ENCODE peak calls at places on chromosomes 12 and 14, in eight cellular contexts. X, P, S, L, F, Y, E and D are unnamed samples.

GRCh38 chr14:99786423-99787051 is 6.7 kb upstream of the EML1 start:
- DNase-seq in X (no peak), P (no peak), S (no peak), L (no peak), F (peak; percentile 48), Y (peak; percentile 76), E (no peak), D (no peak)

GRCh38 chr12:62434504-62435336 is 31.9 kb upstream of the MON2 start:
- DNase-seq in X (no peak), P (peak; percentile 48), S (no peak), L (no peak), F (no peak), Y (no peak), E (no peak), D (peak; percentile 40)

GRCh38 chr14:99649219-99649618 is 4.3 kb downstream of the HHIPL1 start:
- DNase-seq in X (no peak), P (peak; percentile 47), S (no peak), L (peak; percentile 30), F (no peak), Y (no peak), E (no peak), D (no peak)

GRCh38 chr12:107125833-107126232 is 32.5 kb upstream of the CRY1 start:
- DNase-seq in X (no peak), P (peak; percentile 31), S (no peak), L (no peak), F (no peak), Y (no peak), E (no peak), D (no peak)

GRCh38 chr12:118038122-118038521 is 21.6 kb downstream of the RFC5 start:
- DNase-seq in X (no peak), P (no peak), S (no peak), L (no peak), F (no peak), Y (no peak), E (no peak), D (no peak)

GRCh38 chr14:61649283-61649682 is 46.0 kb upstream of the HIF1A start:
- DNase-seq in X (no peak), P (no peak), S (no peak), L (no peak), F (no peak), Y (no peak), E (no peak), D (no peak)

GRCh38 chr14:105028251-105028927 is 7.5 kb upstream of the CDCA4 start:
- DNase-seq in X (no peak), P (peak; percentile 61), S (no peak), L (no peak), F (no peak), Y (no peak), E (no peak), D (peak; percentile 5)

GRCh38 chr12:113917393-113917792 is 48.7 kb downstream of the RBM19 start:
- DNase-seq in X (no peak), P (no peak), S (no peak), L (no peak), F (no peak), Y (no peak), E (no peak), D (no peak)

GRCh38 chr12:116121453-116121871 is 156.0 kb downstream of the MED13L start:
- DNase-seq in X (no peak), P (peak; percentile 45), S (no peak), L (no peak), F (no peak), Y (no peak), E (no peak), D (no peak)

GRCh38 chr14:26867171-26867757 is 269.4 kb upstream of the NOVA1 start:
- DNase-seq in X (no peak), P (peak; percentile 54), S (no peak), L (no peak), F (no peak), Y (no peak), E (no peak), D (no peak)

GRCh38 chr14:97762386-97762785 is 965.2 kb downstream of the VRK1 start:
- DNase-seq in X (no peak), P (no peak), S (no peak), L (no peak), F (no peak), Y (no peak), E (no peak), D (no peak)

GRCh38 chr14:53331247-53331646 is 178.1 kb upstream of the DDHD1 start:
- DNase-seq in X (no peak), P (peak; percentile 90), S (no peak), L (peak; percentile 78), F (no peak), Y (no peak), E (no peak), D (no peak)

GRCh38 chr12:68405292-68405900 is 73.2 kb upstream of the MDM1 start:
- DNase-seq in X (no peak), P (no peak), S (no peak), L (no peak), F (no peak), Y (no peak), E (no peak), D (no peak)

GRCh38 chr12:103128862-103129501 is 171.5 kb downstream of the ASCL1 start:
- DNase-seq in X (no peak), P (no peak), S (no peak), L (no peak), F (no peak), Y (no peak), E (no peak), D (no peak)

DNA sequence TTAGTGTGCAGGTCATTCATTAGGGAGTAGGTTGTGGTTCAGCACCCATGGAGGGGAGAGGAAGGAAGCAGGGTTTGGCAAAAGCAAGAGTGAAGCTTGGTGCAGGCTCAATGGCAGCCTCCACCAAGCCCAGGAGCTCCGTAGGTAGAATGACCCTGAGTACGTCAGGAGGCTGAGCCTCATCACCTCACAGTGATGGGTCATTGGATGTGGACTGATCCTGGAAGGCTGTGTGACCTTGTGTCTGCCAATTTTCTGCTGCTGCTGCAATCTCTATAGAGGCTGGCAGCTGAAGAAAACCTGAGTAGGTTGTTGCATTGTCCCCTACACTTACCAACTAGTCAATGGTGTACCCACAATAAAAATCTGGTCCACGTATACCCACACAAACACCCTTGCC is 173.1 kb downstream of the ASCL1 start:
- DNase-seq in X (no peak), P (no peak), S (no peak), L (no peak), F (no peak), Y (no peak), E (no peak), D (no peak)
- TF ChIP-seq CTCF in X (no peak), P (no peak), S (no peak), L (no peak), F (no peak), Y (no peak), E (no peak), D (no peak)

GRCh38 chr12:24797901-24798300 is 151.0 kb downstream of the BCAT1 start:
- DNase-seq in X (no peak), P (no peak), S (no peak), L (no peak), F (no peak), Y (no peak), E (no peak), D (no peak)

GRCh38 chr12:24798335-24798734 is 150.6 kb downstream of the BCAT1 start:
- DNase-seq in X (peak; percentile 19), P (no peak), S (no peak), L (no peak), F (no peak), Y (no peak), E (no peak), D (peak; percentile 24)

GRCh38 chr12:24791622-24792021 is 157.3 kb downstream of the BCAT1 start:
- DNase-seq in X (no peak), P (no peak), S (no peak), L (no peak), F (no peak), Y (no peak), E (no peak), D (no peak)

DNA sequence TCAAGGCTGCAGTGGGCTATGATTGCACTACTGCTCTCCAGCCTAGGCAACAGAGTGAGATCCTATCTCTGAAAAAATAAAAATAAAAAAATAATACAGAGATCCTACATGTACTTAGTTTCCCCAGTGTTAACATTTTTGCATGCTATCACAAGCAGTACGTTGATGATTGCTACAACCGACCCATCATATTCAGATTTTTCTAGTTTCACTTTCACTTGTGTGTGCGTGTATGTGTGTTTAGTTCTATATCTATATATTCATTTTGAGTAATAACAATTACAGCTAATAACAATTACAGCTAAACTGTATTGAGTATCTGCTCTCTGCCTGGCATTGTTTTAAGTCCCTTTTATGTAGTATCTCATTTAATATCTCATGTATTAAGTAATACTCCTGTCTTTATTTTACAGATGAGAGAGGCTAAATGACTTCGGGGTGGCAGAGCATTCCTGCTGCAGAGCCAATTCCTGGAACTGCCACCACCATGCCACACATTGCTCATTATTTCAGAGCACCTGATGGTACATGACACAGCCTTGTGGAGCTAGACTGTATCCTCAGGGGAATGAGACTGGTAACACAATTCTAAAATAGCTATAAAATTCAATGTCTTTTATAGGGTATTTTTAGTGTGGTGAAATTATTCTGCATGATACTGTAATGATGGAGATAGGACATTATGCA is 153.1 kb downstream of the BCAT1 start:
- DNase-seq in X (peak; percentile 7), P (no peak), S (no peak), L (no peak), F (no peak), Y (no peak), E (no peak), D (no peak)
- TF ChIP-seq CTCF in X (no peak), P (no peak), S (no peak), L (no peak), F (no peak), Y (no peak), E (no peak), D (no peak)

DNA sequence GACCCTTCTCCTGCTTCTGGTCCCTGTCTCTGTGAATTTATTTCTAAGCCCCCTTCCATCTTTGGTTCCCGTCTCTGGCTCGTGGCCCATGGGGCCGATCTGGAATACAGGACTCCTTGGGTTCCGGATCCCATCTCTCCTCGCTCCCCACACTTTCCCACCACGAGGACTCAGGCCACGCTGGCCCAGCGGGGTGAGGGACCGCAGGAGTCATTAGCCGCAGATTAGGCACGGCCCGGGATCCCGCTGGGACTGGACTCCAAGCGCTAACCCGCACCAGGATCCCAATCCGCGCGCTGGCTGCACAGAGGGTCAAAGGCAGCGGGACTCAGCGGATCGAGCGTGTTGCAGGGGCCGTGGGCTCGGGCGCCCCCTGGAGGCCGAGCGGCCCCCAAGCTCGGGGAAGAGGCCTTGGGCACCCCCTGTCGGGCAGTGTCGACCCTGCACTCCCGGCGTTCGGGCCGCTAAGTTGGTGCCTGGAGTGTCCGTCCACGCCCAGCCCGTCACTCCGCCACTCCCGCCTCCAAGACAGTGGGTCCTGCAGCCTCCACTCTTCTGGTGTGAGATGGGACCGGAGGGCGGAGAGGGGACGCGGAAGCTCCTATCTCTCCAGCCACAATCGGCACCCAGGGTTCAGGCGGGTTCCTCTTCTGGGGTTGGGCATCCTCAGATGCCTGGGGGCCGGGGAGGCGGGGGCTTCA is 9.5 kb downstream of the SHMT2 start:
- DNase-seq in X (peak; percentile 93), P (peak; percentile 86), S (peak; percentile 93), L (peak; percentile 76), F (peak; percentile 88), Y (peak; percentile 97), E (peak; percentile 98), D (peak; percentile 95)
- TF ChIP-seq CTCF in X (peak; percentile 100), P (peak; percentile 95), S (peak; percentile 100), L (peak; percentile 100), F (peak; percentile 100), Y (peak; percentile 96), E (peak; percentile 100), D (peak; percentile 100)

DNA sequence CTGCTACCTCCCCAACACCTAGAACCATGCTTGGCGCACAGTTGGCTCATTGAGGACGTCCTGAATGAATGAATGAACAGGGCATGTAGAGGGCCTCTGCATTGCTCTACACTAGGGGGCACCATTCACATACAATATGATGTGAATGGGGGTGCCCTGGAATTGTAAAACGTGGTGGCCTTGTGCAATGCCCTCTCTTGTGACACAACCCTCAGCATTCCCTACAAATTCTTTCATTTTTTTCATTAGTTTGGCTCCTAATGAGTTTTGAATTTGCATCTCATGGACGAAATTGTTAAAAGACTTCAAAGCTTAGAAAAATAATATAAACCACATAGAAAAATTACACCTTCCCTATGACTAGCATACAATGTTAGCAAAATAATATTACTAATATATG is 2.3 kb upstream of the DIO2 start:
- DNase-seq in X (peak; percentile 24), P (peak; percentile 77), S (no peak), L (peak; percentile 46), F (no peak), Y (no peak), E (no peak), D (peak; percentile 22)
- TF ChIP-seq CTCF in X (peak; percentile 29), P (peak; percentile 65), S (peak; percentile 28), L (peak; percentile 81), F (peak; percentile 34), Y (no peak), E (peak; percentile 49), D (peak; percentile 39)